ENCODE peak calls at places on chromosomes 5 and 9, in eight cellular contexts. X is SW 1271; F is NCI-H774; R is AG08395; K is activated CD8-positive, alpha-beta memory T cell treated with anti-CD3 and anti-CD28 coated beads for 4 hours; I is NAMALWA; T is NCI-H2081; E is NT2/D1. H is an unnamed sample.

GRCh38 chr5:121937762-121938161 is 24.0 kb upstream of the SRFBP1 start:
- DNase-seq in X (no peak), F (peak; percentile 26), R (no peak), K (no peak), I (no peak), T (no peak), E (no peak), H (no peak)

GRCh38 chr9:87427851-87428506 is 69.7 kb upstream of the DAPK1 start:
- DNase-seq in X (no peak), F (no peak), R (no peak), K (no peak), I (no peak), T (no peak), E (no peak), H (no peak)

GRCh38 chr5:137737349-137738256 is 1.7 kb upstream of the KLHL3 start:
- DNase-seq in X (no peak), F (no peak), R (no peak), K (no peak), I (no peak), T (no peak), E (no peak), H (no peak)

GRCh38 chr5:31116466-31117031 is 76.9 kb upstream of the CDH6 start:
- DNase-seq in X (no peak), F (no peak), R (no peak), K (no peak), I (no peak), T (no peak), E (no peak), H (no peak)

GRCh38 chr9:127166651-127167524 is 44.5 kb upstream of the ANGPTL2 start:
- DNase-seq in X (no peak), F (no peak), R (no peak), K (no peak), I (peak; percentile 91), T (no peak), E (no peak), H (peak; percentile 39)

GRCh38 chr5:138369706-138370105 is 17.2 kb downstream of the KDM3B start:
- DNase-seq in X (no peak), F (no peak), R (no peak), K (no peak), I (no peak), T (no peak), E (no peak), H (no peak)

GRCh38 chr5:40437452-40437861 is 242.3 kb upstream of the PTGER4 start:
- DNase-seq in X (no peak), F (no peak), R (peak; percentile 60), K (peak; percentile 45), I (no peak), T (no peak), E (no peak), H (peak; percentile 22)

GRCh38 chr9:37914701-37915358 is 10.9 kb upstream of the SLC25A51 start:
- DNase-seq in X (no peak), F (no peak), R (no peak), K (no peak), I (no peak), T (no peak), E (no peak), H (no peak)

GRCh38 chr9:93684161-93684765 is 107.9 kb downstream of the PHF2 start:
- DNase-seq in X (no peak), F (no peak), R (no peak), K (no peak), I (no peak), T (no peak), E (no peak), H (no peak)

GRCh38 chr5:78544531-78545200 is 103.9 kb downstream of the LHFPL2 start:
- DNase-seq in X (no peak), F (no peak), R (peak; percentile 65), K (no peak), I (no peak), T (no peak), E (no peak), H (no peak)